ENCODE peak calls at places on chromosomes 6 and 20, in eight cellular contexts. One of them, this sample, is unnamed.

GRCh38 chr6:45049188-45049843 is 278.8 kb upstream of the RUNX2 start:
- DNase-seq in fibroblast of mammary gland: peak; percentile 49
- DNase-seq in fibroblast of lung: no peak
- DNase-seq in DMS153: no peak
- DNase-seq in lower lobe of right lung: no peak
- DNase-seq in NCI-H1092: no peak
- DNase-seq in cardiac septum: no peak
- DNase-seq in RPMI8226: no peak
- DNase-seq in this sample: peak; percentile 35

GRCh38 chr6:27592481-27593199 is 119.7 kb upstream of the ZNF184 start:
- DNase-seq in fibroblast of lung: peak; percentile 62
- DNase-seq in fibroblast of mammary gland: peak; percentile 73
- DNase-seq in DMS153: peak; percentile 18
- DNase-seq in NCI-H1092: no peak
- DNase-seq in lower lobe of right lung: no peak
- DNase-seq in cardiac septum: no peak
- DNase-seq in RPMI8226: peak; percentile 88
- DNase-seq in this sample: peak; percentile 88

GRCh38 chr20:54433653-54434052 is 41.7 kb upstream of the DOK5 start:
- DNase-seq in lower lobe of right lung: peak; percentile 53
- DNase-seq in cardiac septum: no peak
- DNase-seq in NCI-H1092: peak; percentile 87
- DNase-seq in RPMI8226: no peak
- DNase-seq in fibroblast of mammary gland: no peak
- DNase-seq in DMS153: peak; percentile 81
- DNase-seq in fibroblast of lung: no peak
- DNase-seq in this sample: no peak

GRCh38 chr6:141321486-141322347 is 811.0 kb upstream of the GJE1 start:
- DNase-seq in lower lobe of right lung: no peak
- DNase-seq in fibroblast of lung: peak; percentile 76
- DNase-seq in cardiac septum: no peak
- DNase-seq in RPMI8226: no peak
- DNase-seq in fibroblast of mammary gland: peak; percentile 52
- DNase-seq in NCI-H1092: no peak
- DNase-seq in DMS153: no peak
- DNase-seq in this sample: no peak

GRCh38 chr6:101544286-101544685 is 150.8 kb downstream of the GRIK2 start:
- DNase-seq in cardiac septum: no peak
- DNase-seq in fibroblast of mammary gland: peak; percentile 23
- DNase-seq in DMS153: no peak
- DNase-seq in fibroblast of lung: no peak
- DNase-seq in NCI-H1092: no peak
- DNase-seq in lower lobe of right lung: no peak
- DNase-seq in RPMI8226: no peak
- DNase-seq in this sample: no peak

GRCh38 chr20:57707320-57707719 is 2.5 kb downstream of the PMEPA1 start:
- DNase-seq in lower lobe of right lung: no peak
- DNase-seq in NCI-H1092: no peak
- DNase-seq in fibroblast of lung: no peak
- DNase-seq in cardiac septum: no peak
- DNase-seq in fibroblast of mammary gland: no peak
- DNase-seq in RPMI8226: no peak
- DNase-seq in DMS153: no peak
- DNase-seq in this sample: no peak

GRCh38 chr6:89009624-89010059 is 46.2 kb upstream of the RNGTT start:
- DNase-seq in fibroblast of lung: no peak
- DNase-seq in RPMI8226: no peak
- DNase-seq in fibroblast of mammary gland: no peak
- DNase-seq in NCI-H1092: no peak
- DNase-seq in cardiac septum: no peak
- DNase-seq in lower lobe of right lung: no peak
- DNase-seq in DMS153: no peak
- DNase-seq in this sample: peak; percentile 11

GRCh38 chr6:2110504-2110903 is 134.9 kb downstream of the GMDS start:
- DNase-seq in cardiac septum: no peak
- DNase-seq in DMS153: no peak
- DNase-seq in RPMI8226: no peak
- DNase-seq in fibroblast of lung: peak; percentile 45
- DNase-seq in NCI-H1092: no peak
- DNase-seq in lower lobe of right lung: no peak
- DNase-seq in fibroblast of mammary gland: peak; percentile 55
- DNase-seq in this sample: no peak

GRCh38 chr6:4323322-4323721 is 187.9 kb upstream of the ECI2 start:
- DNase-seq in cardiac septum: no peak
- DNase-seq in NCI-H1092: no peak
- DNase-seq in fibroblast of mammary gland: peak; percentile 12
- DNase-seq in lower lobe of right lung: no peak
- DNase-seq in fibroblast of lung: no peak
- DNase-seq in RPMI8226: no peak
- DNase-seq in DMS153: no peak
- DNase-seq in this sample: no peak

GRCh38 chr20:5933802-5934436 is 16.4 kb downstream of the TRMT6 start:
- DNase-seq in cardiac septum: no peak
- DNase-seq in NCI-H1092: no peak
- DNase-seq in DMS153: peak; percentile 12
- DNase-seq in RPMI8226: peak; percentile 49
- DNase-seq in lower lobe of right lung: no peak
- DNase-seq in fibroblast of lung: peak; percentile 12
- DNase-seq in fibroblast of mammary gland: peak; percentile 14
- DNase-seq in this sample: peak; percentile 79

GRCh38 chr20:64110411-64111068 is 3.2 kb upstream of the NPBWR2 start:
- DNase-seq in DMS153: no peak
- DNase-seq in cardiac septum: peak; percentile 56
- DNase-seq in lower lobe of right lung: peak; percentile 30
- DNase-seq in fibroblast of lung: no peak
- DNase-seq in RPMI8226: no peak
- DNase-seq in fibroblast of mammary gland: no peak
- DNase-seq in NCI-H1092: no peak
- DNase-seq in this sample: no peak

GRCh38 chr6:73695619-73696421 is at the start of gene CD109:
- DNase-seq in fibroblast of mammary gland: peak; percentile 88
- DNase-seq in NCI-H1092: peak; percentile 12
- DNase-seq in fibroblast of lung: peak; percentile 77
- DNase-seq in lower lobe of right lung: peak; percentile 67
- DNase-seq in DMS153: peak; percentile 33
- DNase-seq in RPMI8226: peak; percentile 89
- DNase-seq in cardiac septum: peak; percentile 81
- DNase-seq in this sample: no peak

This sample was measured in NAMALWA.